ENCODE peak calls at places on chromosomes 3 and 15, in eight cellular contexts. F is ovary, Y is AG10803, Q is foreskin fibroblast, V is bronchial epithelial cell, S is activated B cell treated with CpG ODN at 0.5 μM for 24 hours, N is Calu3, R is GM13977. K is an unnamed sample.
A peak's percentile ranks its signal among the peaks of the same experiment; 100 is the strongest.

GRCh38 chr3:195030791-195031321 is 240.1 kb downstream of the XXYLT1 start:
- DNase-seq in F (no peak), Y (no peak), Q (no peak), V (peak; percentile 98), S (no peak), N (peak; percentile 57), R (no peak), K (no peak)

GRCh38 chr3:122562923-122563716 is 980 bp downstream of the PARP9 start:
- DNase-seq in F (no peak), Y (peak; percentile 51), Q (peak; percentile 46), V (no peak), S (no peak), N (no peak), R (no peak), K (no peak)

GRCh38 chr3:5187920-5188418 is 462 bp downstream of the EDEM1 start:
- DNase-seq in F (no peak), Y (peak; percentile 46), Q (peak; percentile 67), V (no peak), S (peak; percentile 65), N (peak; percentile 22), R (peak; percentile 50), K (peak; percentile 13)

GRCh38 chr3:15241341-15241740 is 35.3 kb downstream of the CAPN7 start:
- DNase-seq in F (peak; percentile 42), Y (peak; percentile 6), Q (no peak), V (peak; percentile 24), S (no peak), N (peak; percentile 21), R (peak; percentile 22), K (no peak)

GRCh38 chr3:1578105-1578833 is 485.4 kb downstream of the CNTN6 start:
- DNase-seq in F (no peak), Y (no peak), Q (no peak), V (no peak), S (no peak), N (no peak), R (no peak), K (no peak)

GRCh38 chr3:21624514-21624913 is 126.5 kb downstream of the ZNF385D start:
- DNase-seq in F (no peak), Y (no peak), Q (no peak), V (no peak), S (no peak), N (no peak), R (no peak), K (no peak)

GRCh38 chr15:25884354-25884753 is 21.2 kb upstream of the ATP10A start:
- DNase-seq in F (no peak), Y (no peak), Q (no peak), V (no peak), S (no peak), N (no peak), R (no peak), K (no peak)

GRCh38 chr3:11140054-11140712 is 14.1 kb upstream of the HRH1 start:
- DNase-seq in F (no peak), Y (no peak), Q (no peak), V (peak; percentile 67), S (peak; percentile 56), N (peak; percentile 18), R (no peak), K (no peak)

GRCh38 chr15:38991126-38991525 is 426.5 kb upstream of the RASGRP1 start:
- DNase-seq in F (no peak), Y (peak; percentile 82), Q (peak; percentile 66), V (peak; percentile 50), S (no peak), N (no peak), R (no peak), K (no peak)

GRCh38 chr3:14435175-14436011 is 33.0 kb downstream of the SLC6A6 start:
- DNase-seq in F (no peak), Y (peak; percentile 42), Q (peak; percentile 74), V (no peak), S (no peak), N (peak; percentile 41), R (no peak), K (no peak)

GRCh38 chr3:13070622-13071021 is 2.6 kb downstream of the IQSEC1 start:
- DNase-seq in F (no peak), Y (no peak), Q (no peak), V (no peak), S (no peak), N (no peak), R (no peak), K (no peak)

GRCh38 chr3:112293368-112294321 is at the start of gene SLC9C1:
- DNase-seq in F (peak; percentile 24), Y (peak; percentile 73), Q (peak; percentile 80), V (peak; percentile 75), S (peak; percentile 18), N (peak; percentile 63), R (peak; percentile 40), K (no peak)

GRCh38 chr3:73228000-73228399 is 166.5 kb downstream of the EBLN2 start:
- DNase-seq in F (no peak), Y (no peak), Q (no peak), V (no peak), S (no peak), N (no peak), R (no peak), K (no peak)

GRCh38 chr3:119831941-119832371 is 50.1 kb downstream of the NR1I2 start:
- DNase-seq in F (no peak), Y (peak; percentile 68), Q (peak; percentile 74), V (no peak), S (no peak), N (no peak), R (no peak), K (no peak)

GRCh38 chr15:90099072-90099867 is 3.0 kb downstream of the IDH2 start:
- DNase-seq in F (no peak), Y (no peak), Q (no peak), V (no peak), S (no peak), N (no peak), R (peak; percentile 57), K (no peak)

GRCh38 chr3:183178833-183179549 is 16.5 kb upstream of the LAMP3 start:
- DNase-seq in F (peak; percentile 28), Y (no peak), Q (peak; percentile 78), V (peak; percentile 22), S (no peak), N (peak; percentile 75), R (peak; percentile 73), K (peak; percentile 46)

GRCh38 chr15:98874359-98874758 is 133.2 kb downstream of the PGPEP1L start:
- DNase-seq in F (no peak), Y (no peak), Q (no peak), V (no peak), S (no peak), N (no peak), R (no peak), K (no peak)

GRCh38 chr3:76242886-76243753 is 457.8 kb upstream of the ZNF717 start:
- DNase-seq in F (no peak), Y (no peak), Q (no peak), V (no peak), S (no peak), N (no peak), R (no peak), K (no peak)

DNA sequence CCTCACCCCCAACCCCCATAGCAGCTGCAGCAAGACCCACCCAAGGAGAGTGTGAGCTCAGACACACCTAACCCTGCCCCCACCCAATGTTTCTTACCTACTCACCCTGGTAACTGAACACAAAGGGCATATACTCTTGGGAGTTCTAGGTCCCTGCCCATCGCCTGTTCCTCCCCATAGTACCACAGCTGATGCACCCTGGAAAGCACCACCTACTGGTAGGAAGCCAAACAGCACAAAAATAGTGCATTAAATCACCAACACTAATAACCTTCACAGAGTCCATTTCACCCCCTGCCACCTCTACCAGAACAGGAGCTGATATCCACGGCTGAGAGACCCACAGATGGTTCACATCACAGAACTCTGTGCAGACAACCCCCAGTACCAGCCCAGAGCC is 245.2 kb downstream of the EFHB start:
- DNase-seq in F (no peak), Y (no peak), Q (no peak), V (no peak), S (no peak), N (no peak), R (no peak), K (no peak)
- TF ChIP-seq CTCF in F (no peak), Y (no peak), Q (no peak), V (no peak), S (no peak), N (no peak), R (peak; percentile 35), K (no peak)

DNA sequence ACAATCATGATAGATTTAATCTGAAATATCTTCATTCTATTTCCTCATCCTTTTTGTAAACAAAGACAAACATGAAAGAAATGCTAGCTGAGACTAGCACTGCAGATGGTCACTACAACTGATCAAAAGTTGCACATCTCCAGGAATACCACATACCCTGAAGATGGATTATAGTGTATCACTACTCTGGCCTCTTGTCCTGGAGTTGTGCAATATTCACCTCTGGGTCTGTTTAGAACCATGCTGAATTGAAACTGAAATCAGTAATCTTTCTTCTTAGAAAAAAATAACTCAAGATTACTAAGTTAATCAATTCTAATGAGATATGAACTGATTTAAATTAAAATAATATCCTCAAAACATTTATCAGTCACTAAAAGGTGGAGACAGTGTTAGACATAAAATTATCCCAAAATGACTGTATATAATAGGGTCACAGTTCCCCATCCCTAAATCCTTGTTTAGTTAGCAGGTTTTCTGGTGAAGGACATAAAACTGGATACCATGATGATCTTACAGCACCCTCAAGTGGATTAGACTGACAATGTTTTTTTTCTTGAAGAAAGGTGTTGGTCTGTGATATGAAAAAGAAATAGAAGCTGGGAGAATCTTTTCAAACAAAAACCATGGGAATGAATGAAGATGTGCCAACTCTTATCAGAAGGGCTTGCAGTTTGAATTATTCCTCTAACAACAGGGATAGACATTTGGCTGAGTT is 7.2 kb upstream of the TTC14 start:
- DNase-seq in F (no peak), Y (peak; percentile 51), Q (peak; percentile 14), V (peak; percentile 69), S (no peak), N (no peak), R (no peak), K (no peak)
- TF ChIP-seq CTCF in F (peak; percentile 47), Y (peak; percentile 70), Q (peak; percentile 17), V (peak; percentile 41), S (no peak), N (peak; percentile 79), R (peak; percentile 55), K (peak; percentile 62)

GRCh38 chr3:42831321-42831713 is 22.1 kb downstream of the ACKR2 start:
- DNase-seq in F (no peak), Y (peak; percentile 43), Q (peak; percentile 61), V (peak; percentile 56), S (peak; percentile 56), N (peak; percentile 78), R (peak; percentile 56), K (peak; percentile 72)
- TF ChIP-seq CTCF in F (peak; percentile 11), Y (peak; percentile 63), Q (peak; percentile 62), V (peak; percentile 74), S (no peak), N (peak; percentile 48), R (peak; percentile 81), K (peak; percentile 76)

DNA sequence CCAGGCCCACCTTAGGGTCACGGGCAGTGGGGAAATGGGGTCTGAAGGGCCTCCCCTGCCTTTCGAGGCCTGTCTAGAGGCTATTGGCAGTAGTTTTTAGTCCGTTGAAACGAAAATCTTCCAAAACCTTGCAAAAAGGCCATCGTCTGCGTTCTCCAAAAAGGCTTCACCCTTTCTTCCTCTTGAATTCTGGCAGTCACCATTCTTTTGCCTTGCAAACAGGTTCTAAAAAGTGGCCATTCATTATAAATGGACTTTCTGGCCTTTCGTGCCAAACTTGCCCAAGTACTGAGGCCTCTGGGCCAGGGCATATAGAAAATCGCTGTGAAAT is 367 bp upstream of the TARS3 start:
- DNase-seq in F (no peak), Y (no peak), Q (no peak), V (no peak), S (no peak), N (no peak), R (no peak), K (no peak)
- TF ChIP-seq CTCF in F (no peak), Y (no peak), Q (no peak), V (no peak), S (no peak), N (no peak), R (no peak), K (no peak)

K was measured in progenitor cell of endocrine pancreas.